ENCODE peak calls at places on chromosomes 11 and 22, in four cellular contexts. A is naive thymus-derived CD4-positive, alpha-beta T cell; R is skeletal muscle cell; D is body of pancreas. H is an unnamed sample.
A peak's percentile ranks its signal among the peaks of the same experiment; 100 is the strongest.

GRCh38 chr11:77198440-77198849 is 70.4 kb downstream of the MYO7A start:
- DNase-seq in A (no peak), R (no peak), D (peak; percentile 23), H (peak; percentile 21)

GRCh38 chr11:134664863-134665535 is 253.0 kb upstream of the B3GAT1 start:
- DNase-seq in A (no peak), R (no peak), D (no peak), H (no peak)

GRCh38 chr11:65887026-65887722 is 1.1 kb downstream of the FIBP start:
- DNase-seq in A (peak; percentile 8), R (no peak), D (no peak), H (no peak)

GRCh38 chr11:83051760-83052671 is 19.7 kb downstream of the RAB30 start:
- DNase-seq in A (no peak), R (peak; percentile 96), D (peak; percentile 75), H (no peak)

GRCh38 chr11:62905286-62905685 is 15.9 kb downstream of the CHRM1 start:
- DNase-seq in A (no peak), R (no peak), D (no peak), H (no peak)

GRCh38 chr11:17515443-17516176 is 28.6 kb downstream of the USH1C start:
- DNase-seq in A (no peak), R (no peak), D (no peak), H (no peak)

GRCh38 chr11:8787372-8787771 is 104.8 kb downstream of the RPL27A start:
- DNase-seq in A (no peak), R (no peak), D (peak; percentile 44), H (no peak)

GRCh38 chr22:35552186-35552842 is 11.7 kb downstream of the RASD2 start:
- DNase-seq in A (peak; percentile 86), R (peak; percentile 31), D (peak; percentile 58), H (peak; percentile 83)

GRCh38 chr11:33689506-33689905 is 11.1 kb downstream of the C11orf91 start:
- DNase-seq in A (no peak), R (no peak), D (no peak), H (no peak)

GRCh38 chr11:107545101-107545514 is 20.4 kb downstream of the ALKBH8 start:
- DNase-seq in A (no peak), R (peak; percentile 25), D (no peak), H (no peak)

GRCh38 chr11:74714904-74715303 is 16.3 kb downstream of the CHRDL2 start:
- DNase-seq in A (no peak), R (no peak), D (no peak), H (no peak)

GRCh38 chr22:48320671-48321515 is 1506.8 kb downstream of the BRD1 start:
- DNase-seq in A (no peak), R (no peak), D (no peak), H (no peak)

GRCh38 chr22:39489094-39490068 is 12.7 kb upstream of the MIEF1 start:
- DNase-seq in A (no peak), R (no peak), D (no peak), H (no peak)

GRCh38 chr11:76194872-76195668 is 11.2 kb downstream of the WNT11 start:
- DNase-seq in A (no peak), R (no peak), D (no peak), H (no peak)

GRCh38 chr11:88779551-88779950 is 286.2 kb downstream of the GRM5 start:
- DNase-seq in A (no peak), R (peak; percentile 85), D (no peak), H (no peak)

GRCh38 chr11:68051191-68052136 is 12.6 kb downstream of the TCIRG1 start:
- DNase-seq in A (no peak), R (no peak), D (peak; percentile 18), H (no peak)

GRCh38 chr11:63490551-63491239 is at the start of gene PLAAT5:
- DNase-seq in A (no peak), R (no peak), D (peak; percentile 57), H (peak; percentile 16)

GRCh38 chr11:106076421-106076922 is 675 bp downstream of the KBTBD3 start:
- DNase-seq in A (peak; percentile 9), R (no peak), D (peak; percentile 37), H (no peak)

GRCh38 chr11:63682045-63682915 is 980 bp downstream of the RTN3 start:
- DNase-seq in A (no peak), R (no peak), D (peak; percentile 50), H (peak; percentile 62)

GRCh38 chr11:117457031-117457785 is 129.6 kb downstream of the CEP164 start:
- DNase-seq in A (no peak), R (no peak), D (peak; percentile 53), H (no peak)

GRCh38 chr11:79081441-79082124 is 359.2 kb downstream of the TENM4 start:
- DNase-seq in A (no peak), R (no peak), D (no peak), H (no peak)

GRCh38 chr11:8080674-8081590 is at the start of gene TUB:
- DNase-seq in A (no peak), R (no peak), D (peak; percentile 42), H (peak; percentile 27)

GRCh38 chr11:132312161-132312560 is 941.7 kb downstream of the NTM start:
- DNase-seq in A (no peak), R (peak; percentile 51), D (no peak), H (no peak)

GRCh38 chr11:130806746-130807145 is 109.5 kb downstream of the SNX19 start:
- DNase-seq in A (no peak), R (no peak), D (no peak), H (no peak)

DNA sequence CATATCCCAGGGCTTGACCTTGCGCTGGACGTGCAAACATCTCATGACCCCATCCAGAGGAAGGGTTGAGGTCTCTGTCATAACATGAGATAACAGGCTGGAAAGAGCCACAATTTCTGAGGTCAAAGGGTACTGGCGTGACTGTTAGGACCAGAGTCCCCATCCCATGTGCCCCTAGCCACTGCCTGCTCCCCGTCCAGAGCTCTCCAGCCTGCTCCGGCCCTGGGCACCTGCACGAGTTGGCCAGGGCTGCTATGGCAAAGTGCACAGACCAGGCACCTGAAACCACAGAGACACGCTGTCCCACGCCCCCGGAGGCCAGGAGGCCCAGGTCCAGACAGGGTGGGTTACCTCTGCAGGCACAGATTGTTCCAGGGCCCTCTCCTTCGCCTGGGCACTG is 58.9 kb downstream of the SHANK2 start:
- DNase-seq in A (no peak), R (no peak), D (no peak), H (no peak)
- H3K4me3 ChIP-seq in A (no peak overlapping the region), R (no peak overlapping the region), D (no peak overlapping the region), H (no peak overlapping the region)

GRCh38 chr22:50011447-50012200 is 941 bp downstream of the IL17REL start:
- DNase-seq in A (no peak), R (no peak), D (peak; percentile 4), H (no peak)

GRCh38 chr22:50009765-50010675 is 2.5 kb downstream of the IL17REL start:
- DNase-seq in A (no peak), R (no peak), D (peak; percentile 3), H (no peak)

GRCh38 chr22:50009251-50009650 is 3.3 kb downstream of the IL17REL start:
- DNase-seq in A (no peak), R (no peak), D (no peak), H (no peak)

GRCh38 chr22:50012201-50013181 is at the start of gene IL17REL:
- DNase-seq in A (no peak), R (no peak), D (peak; percentile 3), H (no peak)

DNA sequence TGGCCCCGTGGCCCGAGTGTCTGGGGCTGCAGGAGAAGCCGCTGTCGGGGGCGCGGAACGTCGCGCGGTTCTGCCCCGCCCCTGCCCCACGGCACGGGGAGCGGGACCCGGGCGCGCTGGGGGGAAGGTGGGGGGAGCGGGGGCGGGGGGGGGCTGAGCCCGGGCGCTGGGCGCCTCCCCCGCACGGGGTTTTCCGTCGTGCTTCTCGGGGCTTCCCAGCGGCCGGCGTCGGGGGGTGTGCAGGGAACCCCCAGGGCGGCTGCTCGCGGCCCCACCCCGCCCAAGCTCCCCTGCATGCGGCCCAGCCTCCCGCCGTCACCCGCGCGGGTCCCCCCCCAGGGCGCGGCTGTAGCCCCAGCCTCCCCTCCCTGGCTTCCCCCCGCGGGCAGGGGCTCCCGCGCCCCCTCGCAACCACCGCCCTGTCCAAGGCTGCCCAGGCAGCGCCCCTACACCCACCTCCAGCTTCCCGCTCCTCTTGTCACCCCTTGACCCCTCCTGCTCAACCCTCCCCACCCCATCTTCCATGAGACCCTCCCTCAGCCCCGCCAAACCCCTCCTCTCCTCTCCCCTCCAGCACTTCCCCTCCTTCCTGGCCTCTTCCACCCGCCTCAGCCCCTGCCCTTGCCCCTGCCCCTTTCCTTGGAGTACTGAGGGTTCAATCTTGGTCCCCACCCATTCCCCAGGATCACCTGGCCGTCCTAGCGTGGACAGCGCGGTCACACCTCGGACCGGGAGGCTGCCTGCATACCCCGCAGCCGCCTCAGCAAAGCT is 1.7 kb downstream of the IL17REL start:
- DNase-seq in A (peak; percentile 79), R (no peak), D (peak; percentile 5), H (no peak)
- H3K4me3 ChIP-seq in A (no peak overlapping the region), R (no peak overlapping the region), D (no peak overlapping the region), H (no peak overlapping the region)

GRCh38 chr22:24337894-24338645 is 67.4 kb downstream of the SPECC1L start:
- DNase-seq in A (no peak), R (no peak), D (no peak), H (no peak)

GRCh38 chr22:24335529-24335928 is 64.9 kb downstream of the SPECC1L start:
- DNase-seq in A (no peak), R (no peak), D (no peak), H (no peak)

GRCh38 chr22:24341657-24342056 is 71.0 kb downstream of the SPECC1L start:
- DNase-seq in A (no peak), R (no peak), D (no peak), H (no peak)

GRCh38 chr22:24339452-24339747 is 68.8 kb downstream of the SPECC1L start:
- DNase-seq in A (no peak), R (no peak), D (no peak), H (no peak)

DNA sequence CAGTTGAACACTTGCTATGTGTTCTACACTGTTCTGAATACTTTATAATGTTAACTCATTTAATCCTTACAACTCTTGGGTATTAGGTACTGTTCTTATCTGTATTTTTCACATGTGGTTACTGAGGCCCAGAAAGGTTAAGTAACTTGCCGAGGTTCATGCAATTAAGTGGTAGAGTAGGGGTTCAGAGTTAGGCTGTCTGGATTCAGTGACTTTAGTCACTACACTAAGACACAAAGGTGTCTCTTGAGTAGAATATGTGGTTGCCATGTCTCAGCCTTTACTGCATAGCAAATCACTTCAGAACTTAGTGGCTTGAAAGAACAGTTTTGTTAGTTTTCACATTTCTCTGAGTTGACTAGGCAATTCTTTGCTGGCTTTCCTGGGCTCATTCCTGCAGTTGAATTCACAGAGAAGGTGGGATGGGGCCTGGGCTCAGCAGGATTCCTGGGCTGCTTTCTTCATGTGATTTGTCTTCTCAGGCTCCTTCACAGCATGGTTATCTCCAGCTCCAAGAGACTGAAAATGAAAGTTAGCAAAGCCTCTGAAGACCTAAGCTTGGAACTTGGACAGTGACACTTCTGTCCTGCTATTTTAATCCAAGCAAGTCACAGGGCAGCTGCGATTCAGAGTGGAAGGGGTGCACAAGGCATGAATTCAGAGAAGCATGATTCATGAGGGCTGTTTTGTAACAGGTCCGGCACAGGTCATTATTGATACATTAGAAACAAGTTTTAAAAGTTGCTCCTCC is 68.2 kb downstream of the SPECC1L start:
- DNase-seq in A (no peak), R (no peak), D (no peak), H (no peak)
- H3K4me3 ChIP-seq in A (no peak overlapping the region), R (no peak overlapping the region), D (no peak overlapping the region), H (no peak overlapping the region)

GRCh38 chr22:19522881-19523239 is 1.4 kb downstream of the CLDN5 start:
- DNase-seq in A (no peak), R (no peak), D (no peak), H (no peak)

GRCh38 chr22:19523240-19524169 is 705 bp downstream of the CLDN5 start:
- DNase-seq in A (no peak), R (no peak), D (no peak), H (no peak)

GRCh38 chr22:19525116-19525660 is 978 bp upstream of the CLDN5 start:
- DNase-seq in A (no peak), R (no peak), D (no peak), H (no peak)

GRCh38 chr22:19525666-19526065 is 1.5 kb upstream of the CLDN5 start:
- DNase-seq in A (no peak), R (no peak), D (no peak), H (no peak)

GRCh38 chr22:19524170-19525115 is at the start of gene CLDN5:
- DNase-seq in A (no peak), R (no peak), D (no peak), H (no peak)
- H3K4me3 ChIP-seq in A (peak within 1 kb of the TSS; percentile 50), R (peak within 1 kb of the TSS; percentile 41), D (no peak within 1 kb of the TSS), H (no peak within 1 kb of the TSS)